ENCODE peak calls at places on chromosomes 2 and 18, in ten cellular contexts. T, U, J, E, A, R, S, X, K and Y are unnamed samples. For H3K4me1, the result is how much of the 10 kb centered on the place peaks cover.

GRCh38 chr2:240720686-240721595 is 29.3 kb downstream of the AQP12A start:
- DNase-seq in K (no peak), J (no peak), A (no peak), R (no peak), S (no peak), E (no peak), U (no peak), X (no peak), T (no peak), Y (no peak)

GRCh38 chr2:70897203-70897976 is 38.3 kb upstream of the ATP6V1B1 start:
- DNase-seq in R (no peak), A (no peak), E (no peak), U (no peak), T (no peak), X (no peak), S (no peak), K (no peak), J (peak), Y (no peak)

GRCh38 chr2:66569974-66570373 is 135.0 kb downstream of the MEIS1 start:
- DNase-seq in X (no peak), K (no peak), T (no peak), A (no peak), E (no peak), U (no peak), S (no peak), R (no peak), J (no peak), Y (no peak)

GRCh38 chr2:84989422-84989821 is 18.5 kb downstream of the KCMF1 start:
- DNase-seq in S (no peak), K (no peak), R (no peak), X (no peak), E (no peak), A (no peak), T (no peak), J (no peak), U (no peak), Y (no peak)

GRCh38 chr2:195488567-195488966 is 168.5 kb upstream of the SLC39A10 start:
- DNase-seq in K (no peak), J (no peak), S (no peak), E (no peak), T (no peak), X (no peak), R (no peak), A (no peak), U (no peak), Y (no peak)

GRCh38 chr18:80213173-80213572 is 34.1 kb downstream of the PARD6G start:
- DNase-seq in X (no peak), J (no peak), E (no peak), R (no peak), S (no peak), A (no peak), U (no peak), K (no peak), T (no peak), Y (no peak)

GRCh38 chr2:195779491-195779890 is 122.5 kb downstream of the SLC39A10 start:
- DNase-seq in U (no peak), S (peak), A (no peak), E (no peak), J (no peak), K (no peak), R (no peak), X (no peak), T (no peak), Y (no peak)

GRCh38 chr18:42275949-42276730 is 321.1 kb downstream of the PIK3C3 start:
- DNase-seq in R (no peak), S (no peak), U (no peak), E (no peak), T (no peak), A (no peak), K (no peak), J (no peak), X (no peak), Y (no peak)

GRCh38 chr2:53964987-53965687 is 5.7 kb downstream of the PSME4 start:
- DNase-seq in A (no peak), E (no peak), U (no peak), S (peak), J (no peak), K (no peak), X (no peak), T (no peak), R (no peak), Y (no peak)

GRCh38 chr2:46024146-46024779 is 272.9 kb upstream of the EPAS1 start:
- DNase-seq in A (no peak), K (no peak), R (no peak), J (no peak), E (no peak), X (no peak), S (no peak), T (no peak), U (no peak), Y (no peak)

GRCh38 chr2:102436284-102436683 is 13.3 kb downstream of the IL18RAP start:
- DNase-seq in K (no peak), U (no peak), T (no peak), E (no peak), X (no peak), R (no peak), J (no peak), A (no peak), S (no peak), Y (no peak)

GRCh38 chr2:69797836-69798465 is 31.5 kb upstream of the GMCL1 start:
- DNase-seq in A (no peak), E (no peak), S (peak), U (no peak), X (no peak), R (no peak), K (no peak), T (no peak), J (no peak), Y (no peak)

GRCh38 chr2:179800776-179801175 is 60.6 kb downstream of the ZNF385B start:
- DNase-seq in K (no peak), E (no peak), X (no peak), A (no peak), J (no peak), U (no peak), S (no peak), T (no peak), R (no peak), Y (no peak)

GRCh38 chr2:9488583-9489547 is 14.5 kb downstream of the IAH1 start:
- DNase-seq in R (no peak), K (no peak), S (no peak), E (peak), T (no peak), A (no peak), U (no peak), J (no peak), X (no peak), Y (no peak)

GRCh38 chr2:240631561-240632290 is 6.4 kb downstream of the GPR35 start:
- DNase-seq in X (no peak), E (peak), R (no peak), A (no peak), K (no peak), T (no peak), U (no peak), J (peak), S (no peak), Y (peak)

GRCh38 chr2:123493687-123494086 is 531.4 kb upstream of the CNTNAP5 start:
- DNase-seq in U (no peak), J (no peak), T (no peak), K (no peak), S (no peak), A (no peak), X (no peak), E (no peak), R (no peak), Y (no peak)

GRCh38 chr2:35821675-35822074 is 533.9 kb upstream of the CRIM1 start:
- DNase-seq in K (peak), X (no peak), J (no peak), A (no peak), U (no peak), R (no peak), E (no peak), T (no peak), S (peak), Y (no peak)

DNA sequence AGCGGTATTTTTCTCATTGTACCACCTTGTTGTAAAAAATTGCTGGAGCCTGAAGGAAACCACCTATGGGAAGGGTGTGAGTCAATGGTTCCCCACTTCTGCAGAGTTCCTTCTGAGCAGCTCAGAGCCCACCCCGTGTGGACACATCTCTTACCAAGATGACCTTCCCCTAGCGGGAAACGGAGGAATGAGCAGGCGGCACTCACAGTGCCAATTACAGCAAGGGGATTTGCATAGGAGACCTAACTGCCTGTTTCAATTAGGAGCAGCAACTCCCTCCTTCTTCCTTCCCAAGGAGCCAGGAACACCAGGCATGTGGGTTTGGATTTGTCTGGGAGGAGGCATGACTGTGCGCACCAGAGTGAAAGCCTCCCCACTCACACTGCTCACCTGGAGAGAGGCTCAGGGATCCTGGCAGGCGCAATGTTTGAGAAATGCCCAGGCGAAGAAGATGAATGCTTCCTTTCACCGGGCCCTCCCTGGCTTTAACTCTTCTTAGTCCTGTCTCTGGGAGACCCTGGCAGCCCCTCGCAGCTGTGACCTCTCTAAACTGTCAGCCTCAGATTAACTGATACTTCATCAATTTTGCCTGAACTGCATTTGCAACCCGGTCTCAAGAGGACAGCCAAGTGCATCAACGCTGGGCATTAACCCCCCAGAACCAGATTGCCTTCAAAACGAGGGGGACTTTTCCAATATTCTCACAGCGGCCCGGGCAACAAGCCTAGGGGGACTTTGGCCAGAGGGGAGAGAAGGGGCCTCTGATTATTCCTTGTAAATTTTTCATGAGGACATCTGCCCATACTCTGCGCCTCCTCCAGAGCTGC is 94.0 kb downstream of the CMPK2 start:
- DNase-seq in U (no peak), K (peak), A (no peak), S (peak), R (no peak), X (no peak), T (no peak), E (no peak), J (no peak), Y (no peak)
- TF ChIP-seq CTCF in U (no peak), K (peak), A (no peak), S (peak), R (no peak), X (no peak), T (no peak), E (no peak), J (no peak), Y (no peak)

DNA sequence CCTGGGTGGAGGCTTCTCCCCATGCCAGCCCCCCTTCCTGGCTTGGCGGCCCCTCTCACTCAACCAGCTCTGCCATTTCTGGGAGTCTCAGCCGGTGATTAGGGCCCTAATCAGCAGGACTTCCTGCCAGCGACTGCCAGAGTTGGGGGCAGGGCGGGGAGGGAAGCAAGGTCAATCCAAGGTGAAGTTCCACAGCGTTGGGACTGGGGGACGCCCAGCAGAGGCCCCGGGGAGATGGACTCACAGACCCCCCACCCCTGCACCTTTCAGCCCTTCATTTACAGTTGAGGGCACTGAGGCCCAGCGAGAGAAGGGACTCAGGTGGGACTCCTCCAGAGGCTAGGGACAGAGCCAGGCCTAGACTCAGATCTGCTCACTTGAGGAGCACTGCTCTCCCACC is 65.3 kb downstream of the TNS1 start:
- DNase-seq in R (peak), X (peak), U (no peak), J (peak), E (peak), T (peak), A (no peak), K (no peak), S (peak), Y (no peak)
- H3K4me1 ChIP-seq in R (half or more), X (half or more), U (half or more), J (half or more), E (half or more), T (half or more), A (half or more), K (under half), S (under half), Y (half or more)

GRCh38 chr2:150125708-150126107 is 361.8 kb downstream of the RND3 start:
- DNase-seq in K (no peak), R (no peak), U (no peak), S (no peak), A (no peak), T (no peak), J (no peak), E (peak), X (no peak), Y (no peak)
- TF ChIP-seq CTCF in K (no peak), R (no peak), U (no peak), S (no peak), A (no peak), T (no peak), J (no peak), E (peak), X (no peak), Y (no peak)

DNA sequence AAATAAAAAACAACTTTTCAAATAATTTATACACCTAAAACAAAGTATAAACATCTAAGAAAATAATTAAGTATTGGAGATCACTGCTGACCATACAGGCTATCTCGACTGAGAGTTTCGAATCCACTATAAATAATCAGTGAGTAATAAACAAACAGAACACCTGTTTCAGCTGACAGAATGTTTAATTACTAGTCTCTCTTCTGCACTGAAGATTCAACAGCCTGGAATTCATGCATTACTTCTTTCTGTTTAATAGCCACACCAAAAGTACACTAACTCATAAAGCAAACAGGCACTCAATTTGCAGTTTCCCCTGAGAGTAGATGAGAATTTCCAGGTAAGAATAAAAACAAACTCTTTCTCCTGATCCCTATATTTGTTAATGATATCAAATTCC is 138.5 kb downstream of the RBMS1 start:
- DNase-seq in X (no peak), K (no peak), A (no peak), R (no peak), E (no peak), U (no peak), J (no peak), T (no peak), S (no peak), Y (no peak)
- H3K4me1 ChIP-seq in X (half or more), K (under half), A (half or more), R (half or more), E (under half), U (half or more), J (half or more), T (half or more), S (under half), Y (under half)

GRCh38 chr2:224372624-224373023 is 29.3 kb downstream of the FAM124B start:
- DNase-seq in J (no peak), X (no peak), E (peak), K (no peak), R (no peak), S (peak), T (no peak), A (no peak), U (no peak), Y (no peak)

GRCh38 chr2:224366269-224366668 is 35.6 kb downstream of the FAM124B start:
- DNase-seq in X (no peak), S (no peak), R (no peak), E (no peak), U (no peak), T (no peak), J (no peak), A (no peak), K (no peak), Y (no peak)

GRCh38 chr2:224363281-224363680 is 38.6 kb downstream of the FAM124B start:
- DNase-seq in X (no peak), E (no peak), K (no peak), S (peak), J (no peak), U (no peak), R (no peak), T (no peak), A (no peak), Y (no peak)

DNA sequence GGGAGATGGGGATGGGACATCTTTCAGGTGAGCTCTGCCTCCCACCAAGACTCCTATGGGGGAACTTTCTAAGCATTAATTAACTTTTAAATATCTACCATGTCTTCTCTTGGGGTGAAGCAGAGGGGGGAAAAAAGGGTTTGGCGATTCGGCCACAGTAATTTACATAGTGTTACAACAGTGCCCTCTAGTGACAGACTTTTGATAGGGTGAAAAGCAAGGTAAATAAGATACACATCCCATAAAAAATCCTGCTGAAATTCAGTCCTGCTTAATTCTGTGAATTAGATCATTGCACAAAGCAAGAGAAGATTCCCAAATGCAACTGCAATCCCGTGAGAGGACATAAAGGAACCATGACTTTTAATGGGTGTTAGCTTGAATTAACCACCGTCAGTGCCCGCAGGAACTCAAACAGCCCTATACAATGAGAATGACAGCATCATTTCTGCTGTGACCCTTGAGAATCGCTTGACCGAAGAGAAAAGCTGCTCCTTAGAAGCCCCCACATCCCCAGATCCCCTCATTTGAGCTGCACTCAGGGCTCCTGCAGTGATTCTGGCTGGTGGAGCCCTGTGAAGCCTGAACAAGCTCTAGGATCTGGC is 32.8 kb downstream of the FAM124B start:
- DNase-seq in U (no peak), R (no peak), K (no peak), J (no peak), S (peak), T (no peak), X (no peak), A (no peak), E (no peak), Y (no peak)
- TF ChIP-seq CTCF in U (peak), R (peak), K (peak), J (peak), S (peak), T (peak), X (peak), A (peak), E (peak), Y (peak)